ENCODE peak calls at places on chromosomes 3 and 15, in five cellular contexts. One of them, this sample, is unnamed.
A peak's percentile ranks its signal among the peaks of the same experiment; 100 is the strongest.

GRCh38 chr3:53589201-53589600 is 94.8 kb downstream of the CACNA1D start:
- DNase-seq in fibroblast of lung: no peak
- DNase-seq in psoas muscle: no peak
- DNase-seq in OCI-LY7: no peak
- DNase-seq in left ventricle myocardium inferior: no peak
- DNase-seq in this sample: no peak

GRCh38 chr3:190265795-190266194 is 56.5 kb downstream of the CLDN1 start:
- DNase-seq in fibroblast of lung: peak; percentile 20
- DNase-seq in psoas muscle: no peak
- DNase-seq in OCI-LY7: no peak
- DNase-seq in left ventricle myocardium inferior: no peak
- DNase-seq in this sample: peak; percentile 90

GRCh38 chr3:76950590-76950989 is 89.3 kb upstream of the ROBO2 start:
- DNase-seq in fibroblast of lung: no peak
- DNase-seq in psoas muscle: no peak
- DNase-seq in OCI-LY7: no peak
- DNase-seq in left ventricle myocardium inferior: no peak
- DNase-seq in this sample: no peak

GRCh38 chr15:74709892-74710291 is 14.1 kb upstream of the EDC3 start:
- DNase-seq in fibroblast of lung: no peak
- DNase-seq in psoas muscle: no peak
- DNase-seq in OCI-LY7: no peak
- DNase-seq in left ventricle myocardium inferior: no peak
- DNase-seq in this sample: no peak

GRCh38 chr15:92385096-92385495 is 8.6 kb upstream of the ST8SIA2 start:
- DNase-seq in fibroblast of lung: no peak
- DNase-seq in psoas muscle: no peak
- DNase-seq in OCI-LY7: no peak
- DNase-seq in left ventricle myocardium inferior: no peak
- DNase-seq in this sample: no peak

GRCh38 chr15:57740048-57740447 is 33.5 kb downstream of the POLR2M start:
- DNase-seq in fibroblast of lung: no peak
- DNase-seq in psoas muscle: no peak
- DNase-seq in OCI-LY7: no peak
- DNase-seq in left ventricle myocardium inferior: no peak
- DNase-seq in this sample: no peak

GRCh38 chr15:71092056-71092600 is 23.1 kb upstream of the THSD4 start:
- DNase-seq in fibroblast of lung: no peak
- DNase-seq in psoas muscle: no peak
- DNase-seq in OCI-LY7: no peak
- DNase-seq in left ventricle myocardium inferior: no peak
- DNase-seq in this sample: no peak

GRCh38 chr15:71237456-71238188 is 122.4 kb downstream of the THSD4 start:
- DNase-seq in fibroblast of lung: peak; percentile 78
- DNase-seq in psoas muscle: no peak
- DNase-seq in OCI-LY7: no peak
- DNase-seq in left ventricle myocardium inferior: peak; percentile 83
- DNase-seq in this sample: peak; percentile 97

GRCh38 chr15:75995611-75996010 is 16.6 kb downstream of the NRG4 start:
- DNase-seq in fibroblast of lung: no peak
- DNase-seq in psoas muscle: no peak
- DNase-seq in OCI-LY7: no peak
- DNase-seq in left ventricle myocardium inferior: no peak
- DNase-seq in this sample: no peak

GRCh38 chr3:66567066-66567465 is 66.2 kb upstream of the LRIG1 start:
- DNase-seq in fibroblast of lung: peak; percentile 31
- DNase-seq in psoas muscle: no peak
- DNase-seq in OCI-LY7: no peak
- DNase-seq in left ventricle myocardium inferior: no peak
- DNase-seq in this sample: peak; percentile 70

GRCh38 chr3:179148446-179149238 is 485 bp downstream of the PIK3CA start:
- DNase-seq in fibroblast of lung: peak; percentile 37
- DNase-seq in psoas muscle: peak; percentile 78
- DNase-seq in OCI-LY7: peak; percentile 67
- DNase-seq in left ventricle myocardium inferior: peak; percentile 53
- DNase-seq in this sample: peak; percentile 54

GRCh38 chr15:59087731-59088130 is 17.2 kb upstream of the CCNB2 start:
- DNase-seq in fibroblast of lung: no peak
- DNase-seq in psoas muscle: no peak
- DNase-seq in OCI-LY7: no peak
- DNase-seq in left ventricle myocardium inferior: no peak
- DNase-seq in this sample: no peak

GRCh38 chr3:22245122-22245521 is 494.1 kb upstream of the ZNF385D start:
- DNase-seq in fibroblast of lung: peak; percentile 93
- DNase-seq in psoas muscle: peak; percentile 58
- DNase-seq in OCI-LY7: no peak
- DNase-seq in left ventricle myocardium inferior: peak; percentile 20
- DNase-seq in this sample: peak; percentile 94

GRCh38 chr3:133023301-133023830 is 14.8 kb upstream of the TMEM108 start:
- DNase-seq in fibroblast of lung: no peak
- DNase-seq in psoas muscle: no peak
- DNase-seq in OCI-LY7: no peak
- DNase-seq in left ventricle myocardium inferior: no peak
- DNase-seq in this sample: no peak

GRCh38 chr3:60514866-60515265 is 736.4 kb downstream of the FHIT start:
- DNase-seq in fibroblast of lung: no peak
- DNase-seq in psoas muscle: no peak
- DNase-seq in OCI-LY7: no peak
- DNase-seq in left ventricle myocardium inferior: no peak
- DNase-seq in this sample: no peak

GRCh38 chr3:14410106-14410500 is 7.7 kb downstream of the SLC6A6 start:
- DNase-seq in fibroblast of lung: no peak
- DNase-seq in psoas muscle: no peak
- DNase-seq in OCI-LY7: no peak
- DNase-seq in left ventricle myocardium inferior: no peak
- DNase-seq in this sample: no peak

DNA sequence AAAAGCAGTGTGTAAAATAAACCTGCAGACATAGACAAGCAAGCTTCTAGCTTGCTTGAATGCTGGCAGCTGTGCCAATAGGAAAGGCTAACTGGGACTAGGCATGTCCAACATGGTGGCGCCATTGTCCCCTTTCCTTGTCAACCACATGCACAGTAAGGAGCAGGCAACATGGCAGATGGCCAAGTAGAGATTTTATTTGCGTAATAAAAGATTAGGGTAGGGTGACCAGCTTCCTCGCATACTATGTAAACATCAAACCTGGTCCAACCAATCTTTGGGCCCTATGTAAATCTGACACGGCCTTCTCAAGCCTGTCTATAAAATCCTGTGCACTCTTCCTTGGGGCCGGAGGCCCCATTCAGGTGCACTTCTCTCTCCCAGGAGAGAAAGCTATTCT is 575.4 kb upstream of the GOLIM4 start:
- DNase-seq in fibroblast of lung: no peak
- DNase-seq in psoas muscle: no peak
- DNase-seq in OCI-LY7: no peak
- DNase-seq in left ventricle myocardium inferior: no peak
- DNase-seq in this sample: no peak
- TF ChIP-seq CTCF in fibroblast of lung: no peak
- TF ChIP-seq CTCF in psoas muscle: no peak
- TF ChIP-seq CTCF in OCI-LY7: no peak
- TF ChIP-seq CTCF in left ventricle myocardium inferior: no peak
- TF ChIP-seq CTCF in this sample: no peak

GRCh38 chr3:129689036-129689435 is 82.6 kb upstream of the PLXND1 start:
- DNase-seq in fibroblast of lung: no peak
- DNase-seq in psoas muscle: no peak
- DNase-seq in OCI-LY7: no peak
- DNase-seq in left ventricle myocardium inferior: no peak
- DNase-seq in this sample: no peak
- H3K4me3 ChIP-seq in fibroblast of lung: no peak overlapping the region
- H3K4me3 ChIP-seq in psoas muscle: peak overlapping the region; percentile 62
- H3K4me3 ChIP-seq in OCI-LY7: no peak overlapping the region
- H3K4me3 ChIP-seq in left ventricle myocardium inferior: peak overlapping the region; percentile 61
- H3K4me3 ChIP-seq in this sample: no peak overlapping the region

GRCh38 chr15:22966321-22967083 is 13.7 kb downstream of the CYFIP1 start:
- DNase-seq in fibroblast of lung: no peak
- DNase-seq in psoas muscle: no peak
- DNase-seq in OCI-LY7: no peak
- DNase-seq in left ventricle myocardium inferior: no peak
- DNase-seq in this sample: no peak

GRCh38 chr15:22960587-22960986 is 19.6 kb downstream of the CYFIP1 start:
- DNase-seq in fibroblast of lung: no peak
- DNase-seq in psoas muscle: no peak
- DNase-seq in OCI-LY7: no peak
- DNase-seq in left ventricle myocardium inferior: no peak
- DNase-seq in this sample: no peak

GRCh38 chr15:22962611-22963010 is 17.6 kb downstream of the CYFIP1 start:
- DNase-seq in fibroblast of lung: no peak
- DNase-seq in psoas muscle: peak; percentile 29
- DNase-seq in OCI-LY7: no peak
- DNase-seq in left ventricle myocardium inferior: no peak
- DNase-seq in this sample: no peak

GRCh38 chr15:22961661-22962221 is 18.4 kb downstream of the CYFIP1 start:
- DNase-seq in fibroblast of lung: peak; percentile 22
- DNase-seq in psoas muscle: no peak
- DNase-seq in OCI-LY7: no peak
- DNase-seq in left ventricle myocardium inferior: no peak
- DNase-seq in this sample: peak; percentile 29

GRCh38 chr15:22963546-22964125 is 16.5 kb downstream of the CYFIP1 start:
- DNase-seq in fibroblast of lung: no peak
- DNase-seq in psoas muscle: peak; percentile 26
- DNase-seq in OCI-LY7: no peak
- DNase-seq in left ventricle myocardium inferior: no peak
- DNase-seq in this sample: no peak
- TF ChIP-seq CTCF in fibroblast of lung: no peak
- TF ChIP-seq CTCF in psoas muscle: no peak
- TF ChIP-seq CTCF in OCI-LY7: no peak
- TF ChIP-seq CTCF in left ventricle myocardium inferior: no peak
- TF ChIP-seq CTCF in this sample: no peak

DNA sequence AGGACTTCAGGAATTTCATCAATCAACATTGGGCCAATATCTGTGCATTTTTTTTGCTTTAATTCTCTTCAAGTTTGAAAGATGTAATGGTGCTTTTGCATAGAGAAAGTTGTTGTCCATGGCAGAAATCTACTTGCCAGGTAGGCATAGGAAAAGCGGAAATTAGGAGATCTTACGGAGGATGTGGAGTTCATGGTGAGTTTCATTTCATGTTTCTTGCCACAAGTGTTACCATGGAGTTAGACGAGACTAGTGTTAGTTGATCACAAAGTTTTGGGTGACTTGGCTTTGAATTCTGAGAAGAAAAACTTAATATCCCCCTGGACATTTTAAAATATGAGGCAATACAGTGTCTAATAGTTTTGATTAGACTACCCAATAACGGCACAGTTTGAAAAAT is 1.0 kb upstream of the P2RY13 start:
- DNase-seq in fibroblast of lung: no peak
- DNase-seq in psoas muscle: no peak
- DNase-seq in OCI-LY7: no peak
- DNase-seq in left ventricle myocardium inferior: no peak
- DNase-seq in this sample: no peak
- H3K4me3 ChIP-seq in fibroblast of lung: no peak overlapping the region
- H3K4me3 ChIP-seq in psoas muscle: no peak overlapping the region
- H3K4me3 ChIP-seq in OCI-LY7: no peak overlapping the region
- H3K4me3 ChIP-seq in left ventricle myocardium inferior: no peak overlapping the region
- H3K4me3 ChIP-seq in this sample: no peak overlapping the region

DNA sequence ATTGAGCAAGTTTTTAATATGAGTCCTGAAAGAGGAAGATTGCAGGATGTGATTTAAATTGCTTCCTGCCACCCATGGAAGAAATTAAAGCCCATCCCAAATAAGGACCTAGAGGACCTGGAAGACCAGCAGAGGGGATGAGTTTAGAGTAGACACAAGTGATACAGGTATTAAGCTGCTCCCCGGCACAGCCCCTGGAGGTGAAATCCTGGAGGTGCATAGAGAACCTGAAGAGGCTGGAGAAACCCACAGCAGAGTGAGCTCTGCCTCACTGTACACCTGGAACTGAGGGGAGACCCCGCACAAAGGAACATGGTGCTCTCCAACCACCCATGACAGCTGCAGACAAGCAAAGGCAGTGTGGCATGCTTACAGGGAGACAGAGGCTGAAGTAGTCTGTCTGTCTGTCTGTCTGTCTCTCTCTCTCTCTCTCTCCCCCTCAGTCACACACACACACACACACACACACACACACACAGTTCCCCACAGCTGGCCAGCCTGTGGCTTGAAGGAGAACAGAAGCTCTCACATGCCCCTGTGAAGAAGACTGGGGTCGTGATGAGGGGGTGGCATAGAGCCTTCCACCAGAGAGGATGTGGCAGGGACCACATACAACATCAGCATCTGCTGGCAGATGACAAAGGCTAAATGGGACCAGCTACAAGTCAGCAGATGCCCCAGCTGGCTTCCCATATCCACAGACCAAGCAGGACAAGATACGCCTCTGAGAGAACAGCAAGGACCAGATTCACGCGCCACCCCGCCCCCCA is 38.1 kb downstream of the FSIP1 start:
- DNase-seq in fibroblast of lung: no peak
- DNase-seq in psoas muscle: no peak
- DNase-seq in OCI-LY7: no peak
- DNase-seq in left ventricle myocardium inferior: no peak
- DNase-seq in this sample: no peak
- TF ChIP-seq CTCF in fibroblast of lung: no peak
- TF ChIP-seq CTCF in psoas muscle: no peak
- TF ChIP-seq CTCF in OCI-LY7: no peak
- TF ChIP-seq CTCF in left ventricle myocardium inferior: no peak
- TF ChIP-seq CTCF in this sample: no peak

GRCh38 chr3:140456974-140457373 is 220.9 kb upstream of the TRIM42 start:
- DNase-seq in fibroblast of lung: no peak
- DNase-seq in psoas muscle: no peak
- DNase-seq in OCI-LY7: no peak
- DNase-seq in left ventricle myocardium inferior: no peak
- DNase-seq in this sample: no peak

GRCh38 chr3:140459462-140459861 is 218.4 kb upstream of the TRIM42 start:
- DNase-seq in fibroblast of lung: no peak
- DNase-seq in psoas muscle: no peak
- DNase-seq in OCI-LY7: no peak
- DNase-seq in left ventricle myocardium inferior: no peak
- DNase-seq in this sample: no peak

GRCh38 chr3:140455476-140455875 is 222.4 kb upstream of the TRIM42 start:
- DNase-seq in fibroblast of lung: no peak
- DNase-seq in psoas muscle: no peak
- DNase-seq in OCI-LY7: no peak
- DNase-seq in left ventricle myocardium inferior: no peak
- DNase-seq in this sample: no peak

GRCh38 chr3:140449591-140450256 is 228.1 kb upstream of the TRIM42 start:
- DNase-seq in fibroblast of lung: no peak
- DNase-seq in psoas muscle: no peak
- DNase-seq in OCI-LY7: no peak
- DNase-seq in left ventricle myocardium inferior: no peak
- DNase-seq in this sample: no peak

DNA sequence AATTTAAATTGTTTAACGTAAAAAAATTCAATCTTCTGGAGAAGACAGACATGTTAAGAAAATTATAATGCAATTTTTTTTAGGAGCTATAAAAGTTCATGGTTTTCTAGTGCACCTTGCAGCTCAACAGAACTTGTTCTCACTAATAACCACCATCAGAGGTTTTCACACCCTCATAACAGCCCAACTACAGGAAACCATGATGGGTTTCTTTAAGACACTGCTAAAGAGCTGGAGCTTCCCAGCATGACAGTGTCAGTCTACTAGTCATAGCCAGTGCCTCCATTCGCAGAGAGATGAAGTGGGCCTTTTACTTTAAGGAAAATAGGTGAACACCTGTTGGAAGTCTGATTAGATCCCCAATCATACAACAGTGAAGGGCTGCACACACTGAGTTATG is 224.1 kb upstream of the TRIM42 start:
- DNase-seq in fibroblast of lung: no peak
- DNase-seq in psoas muscle: no peak
- DNase-seq in OCI-LY7: no peak
- DNase-seq in left ventricle myocardium inferior: no peak
- DNase-seq in this sample: no peak
- H3K4me3 ChIP-seq in fibroblast of lung: no peak overlapping the region
- H3K4me3 ChIP-seq in psoas muscle: no peak overlapping the region
- H3K4me3 ChIP-seq in OCI-LY7: no peak overlapping the region
- H3K4me3 ChIP-seq in left ventricle myocardium inferior: no peak overlapping the region
- H3K4me3 ChIP-seq in this sample: no peak overlapping the region

This sample was measured in choroid plexus epithelial cell.